ENCODE peak calls at places on chromosomes 12 and 14, in five cellular contexts. B is psoas muscle, W is suprapubic skin, M is upper lobe of right lung, K is heart left ventricle. A is an unnamed sample.
A peak's percentile ranks its signal among the peaks of the same experiment; 100 is the strongest.

GRCh38 chr12:76156314-76156713 is 71.8 kb upstream of the NAP1L1 start:
- DNase-seq in B (no peak), W (no peak), M (no peak), K (no peak), A (no peak)

GRCh38 chr14:98174031-98174430 is 1098.0 kb downstream of the BCL11B start:
- DNase-seq in B (no peak), W (no peak), M (no peak), K (no peak), A (no peak)

GRCh38 chr12:94101902-94102660 is 46.3 kb upstream of the PLXNC1 start:
- DNase-seq in B (peak; percentile 82), W (peak; percentile 91), M (peak; percentile 89), K (peak; percentile 91), A (peak; percentile 80)

GRCh38 chr12:127205781-127206535 is 1061.0 kb upstream of the TMEM132C start:
- DNase-seq in B (no peak), W (no peak), M (no peak), K (no peak), A (no peak)

GRCh38 chr12:67752226-67752732 is 103.7 kb downstream of the DYRK2 start:
- DNase-seq in B (no peak), W (no peak), M (no peak), K (no peak), A (no peak)

GRCh38 chr14:50001146-50001998 is 108.5 kb downstream of the ARF6 start:
- DNase-seq in B (peak; percentile 67), W (no peak), M (peak; percentile 75), K (no peak), A (peak; percentile 97)

GRCh38 chr14:56390859-56391258 is 188.7 kb upstream of the TMEM260 start:
- DNase-seq in B (no peak), W (no peak), M (no peak), K (no peak), A (no peak)

GRCh38 chr12:80936353-80936641 is 1.4 kb downstream of the LIN7A start:
- DNase-seq in B (no peak), W (no peak), M (no peak), K (no peak), A (no peak)

GRCh38 chr12:73053903-73054302 is 781.7 kb downstream of the TRHDE start:
- DNase-seq in B (no peak), W (no peak), M (no peak), K (no peak), A (no peak)

GRCh38 chr12:94815958-94816357 is 165.6 kb upstream of the TMCC3 start:
- DNase-seq in B (no peak), W (no peak), M (no peak), K (no peak), A (no peak)

GRCh38 chr14:95071649-95072256 is 85.6 kb downstream of the DICER1 start:
- DNase-seq in B (no peak), W (no peak), M (no peak), K (no peak), A (no peak)
- H3K27ac ChIP-seq in B (no peak overlapping the region), W (no peak overlapping the region), M (no peak overlapping the region), K (no peak overlapping the region), A (no peak overlapping the region)

GRCh38 chr12:113240395-113240794 is 19.1 kb downstream of the TPCN1 start:
- DNase-seq in B (no peak), W (no peak), M (no peak), K (no peak), A (no peak)

GRCh38 chr12:113239288-113239771 is 18.1 kb downstream of the TPCN1 start:
- DNase-seq in B (peak; percentile 51), W (peak; percentile 73), M (no peak), K (no peak), A (peak; percentile 8)

GRCh38 chr12:113238309-113238708 is 17.0 kb downstream of the TPCN1 start:
- DNase-seq in B (no peak), W (peak; percentile 24), M (no peak), K (no peak), A (no peak)

GRCh38 chr12:113241191-113242017 is 20.1 kb downstream of the TPCN1 start:
- DNase-seq in B (no peak), W (no peak), M (no peak), K (peak; percentile 51), A (peak; percentile 98)

DNA sequence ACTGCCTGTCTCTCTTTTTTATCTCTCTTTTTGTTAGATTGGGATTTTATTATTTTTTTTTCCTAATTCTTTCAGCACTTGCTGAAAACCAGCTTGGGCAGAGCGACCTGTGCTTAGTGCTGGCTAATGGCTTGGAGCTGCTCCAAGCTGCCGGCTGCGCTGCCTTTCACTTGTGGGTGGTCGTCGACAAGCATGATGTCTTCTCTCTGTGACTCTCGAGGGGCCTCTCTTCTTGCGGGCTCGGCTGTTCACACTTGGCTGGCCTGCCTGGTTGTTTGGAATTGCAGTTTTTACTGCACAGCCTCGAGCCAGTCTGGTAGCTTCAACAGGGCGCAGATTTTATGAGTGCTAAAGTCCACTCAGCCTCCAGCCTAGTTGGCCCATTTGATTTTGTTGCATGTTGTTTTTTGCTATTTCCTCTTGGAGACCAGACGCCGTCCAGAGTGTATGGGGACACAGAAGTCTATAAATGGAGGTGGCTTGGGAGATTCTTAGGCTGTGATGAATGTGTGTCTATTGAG is 18.6 kb downstream of the TPCN1 start:
- DNase-seq in B (no peak), W (peak; percentile 58), M (no peak), K (peak; percentile 73), A (no peak)
- H3K27ac ChIP-seq in B (peak overlapping the region; percentile 95), W (peak overlapping the region; percentile 36), M (peak overlapping the region; percentile 44), K (peak overlapping the region; percentile 61), A (no peak overlapping the region)

DNA sequence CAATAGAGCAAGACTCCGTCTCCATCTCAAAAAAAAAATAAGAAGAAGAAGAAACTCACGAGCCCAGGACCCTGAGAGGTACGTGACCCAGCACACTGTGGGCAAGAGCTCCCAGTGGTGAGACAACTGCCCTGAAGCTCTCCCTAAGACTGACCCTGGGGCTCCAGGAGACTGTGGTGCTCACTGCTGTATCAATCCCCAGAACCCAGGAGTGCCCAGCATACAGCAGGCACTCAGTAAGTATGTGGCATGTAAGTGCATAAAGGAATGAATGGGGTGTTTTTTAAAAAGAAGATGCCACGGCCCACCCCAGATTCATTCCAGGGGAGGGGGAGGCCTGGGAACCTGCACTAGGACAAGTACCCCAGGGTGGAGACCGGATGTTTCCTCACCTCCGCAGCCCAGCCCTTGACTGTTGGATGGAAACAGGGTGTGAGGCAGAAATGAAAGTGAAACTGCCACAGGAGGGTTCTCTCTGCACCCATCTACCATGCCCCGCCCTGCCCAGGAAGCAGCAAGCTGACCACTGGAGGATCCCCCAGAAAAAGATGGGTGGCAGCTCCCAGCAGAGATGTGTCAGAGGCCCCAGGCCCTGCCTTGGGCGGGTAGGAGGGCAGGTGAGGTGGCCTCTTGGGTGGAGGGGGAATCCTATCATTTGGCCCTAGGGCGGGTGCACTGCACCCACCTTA is 12.2 kb downstream of the ITPK1 start:
- DNase-seq in B (no peak), W (no peak), M (peak; percentile 76), K (no peak), A (peak; percentile 35)
- H3K27ac ChIP-seq in B (no peak overlapping the region), W (no peak overlapping the region), M (no peak overlapping the region), K (no peak overlapping the region), A (no peak overlapping the region)

DNA sequence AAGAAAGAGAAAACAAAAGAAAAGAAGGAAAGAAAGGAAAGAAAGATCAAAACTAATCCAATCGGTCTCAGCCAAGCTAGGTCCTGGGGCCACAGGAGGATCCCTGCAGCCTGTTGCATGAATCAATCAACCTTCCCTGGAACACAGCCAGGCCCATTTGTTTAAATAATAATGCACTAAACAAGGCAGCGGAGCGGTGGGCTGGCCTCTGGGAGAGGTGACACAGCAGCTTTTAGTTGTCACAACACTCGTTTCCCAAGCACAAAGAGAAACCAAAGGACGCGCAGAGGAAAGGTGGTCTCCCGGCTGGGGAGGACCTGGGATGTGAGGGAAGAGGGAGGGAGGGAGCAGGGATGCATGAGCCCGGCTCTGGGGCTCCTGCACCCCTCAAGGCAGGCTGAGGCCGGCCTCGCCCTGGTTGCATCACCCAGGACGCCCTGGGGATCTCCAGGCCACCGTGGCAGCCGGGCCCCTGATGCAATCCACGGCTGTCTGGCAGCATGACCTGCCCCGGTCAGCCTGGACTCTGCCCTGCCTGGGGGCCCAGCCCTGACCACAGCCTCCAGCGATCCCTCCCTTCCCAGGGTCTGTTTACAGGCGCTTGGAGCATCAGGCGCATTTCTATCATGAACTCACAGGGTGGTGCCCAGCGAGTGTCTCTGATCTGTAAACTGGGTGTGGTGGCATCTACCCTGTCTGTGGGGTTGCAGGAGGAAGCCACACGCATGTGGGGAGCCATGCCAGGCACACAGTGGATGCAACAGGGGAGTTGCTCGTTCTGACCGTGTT is 32.5 kb downstream of the MMP17 start:
- DNase-seq in B (peak; percentile 76), W (no peak), M (peak; percentile 81), K (peak; percentile 71), A (peak; percentile 37)
- H3K27ac ChIP-seq in B (no peak overlapping the region), W (peak overlapping the region; percentile 2), M (no peak overlapping the region), K (no peak overlapping the region), A (peak overlapping the region; percentile 19)

GRCh38 chr12:7479784-7480183 is 23.8 kb downstream of the CD163 start:
- DNase-seq in B (no peak), W (no peak), M (no peak), K (no peak), A (no peak)
- H3K27ac ChIP-seq in B (no peak overlapping the region), W (no peak overlapping the region), M (no peak overlapping the region), K (no peak overlapping the region), A (no peak overlapping the region)

GRCh38 chr12:122013136-122013535 is 8.5 kb upstream of the BCL7A start:
- DNase-seq in B (no peak), W (no peak), M (no peak), K (no peak), A (no peak)

GRCh38 chr12:122014781-122015180 is 6.9 kb upstream of the BCL7A start:
- DNase-seq in B (no peak), W (no peak), M (no peak), K (no peak), A (no peak)

GRCh38 chr12:122012184-122012583 is 9.5 kb upstream of the BCL7A start:
- DNase-seq in B (no peak), W (no peak), M (no peak), K (peak; percentile 11), A (no peak)

GRCh38 chr12:122009741-122010140 is 11.9 kb upstream of the BCL7A start:
- DNase-seq in B (no peak), W (no peak), M (no peak), K (peak; percentile 21), A (no peak)

DNA sequence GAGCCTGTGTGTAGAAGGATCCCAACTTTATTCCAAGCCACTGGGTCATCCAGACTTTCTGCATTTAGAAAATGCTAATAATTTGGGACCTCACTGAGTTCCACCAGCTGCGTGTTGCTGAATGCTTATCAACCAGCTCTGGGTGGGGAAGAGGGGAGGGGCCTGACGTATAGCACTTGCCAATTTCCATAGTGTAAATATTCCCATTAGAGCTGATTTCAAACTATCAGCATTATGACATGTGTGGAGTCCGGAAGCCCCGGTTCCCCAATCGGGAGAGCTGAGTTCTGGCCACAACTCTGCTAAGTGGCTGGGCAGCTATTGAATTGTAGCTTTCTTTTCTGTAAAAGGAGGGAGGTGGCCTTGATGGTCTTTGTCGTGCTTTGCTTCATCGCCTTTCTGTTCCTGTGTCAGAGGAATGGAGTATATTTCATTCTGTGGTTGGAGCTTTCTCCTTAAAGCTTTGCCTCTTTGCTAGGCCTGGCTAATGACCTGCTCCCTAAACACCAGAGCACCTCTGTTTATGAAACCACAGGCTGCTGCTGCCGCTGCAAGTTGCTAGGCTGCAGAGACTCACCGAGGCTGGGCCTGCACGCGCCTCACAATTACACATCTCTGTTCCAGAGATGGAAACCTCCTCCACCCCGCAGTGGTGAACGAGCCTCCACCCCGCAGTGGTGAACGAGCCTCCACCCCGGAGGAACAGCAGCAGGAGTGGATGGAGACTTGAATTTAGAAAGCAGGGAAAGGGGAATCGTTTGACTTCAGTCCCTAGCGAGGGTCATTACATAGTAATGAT is 7.7 kb upstream of the BCL7A start:
- DNase-seq in B (no peak), W (no peak), M (no peak), K (no peak), A (no peak)
- H3K27ac ChIP-seq in B (no peak overlapping the region), W (no peak overlapping the region), M (no peak overlapping the region), K (no peak overlapping the region), A (no peak overlapping the region)